ENCODE peak calls at places on chromosomes 12 and 14, in five cellular contexts. L is neuronal stem cell, E is mesenchymal stem cell, Y is H9, P is IMR-90. M is an unnamed sample.

GRCh38 chr12:66329941-66330340 is 27.6 kb downstream of the HELB start:
- DNase-seq in L (no peak), E (no peak), Y (no peak), P (peak), M (no peak)

GRCh38 chr12:15563683-15564082 is 225.5 kb downstream of the EPS8 start:
- DNase-seq in L (no peak), E (no peak), Y (no peak), P (peak), M (no peak)

GRCh38 chr14:78764645-78765044 is 594.5 kb downstream of the NRXN3 start:
- DNase-seq in L (no peak), E (no peak), Y (no peak), P (no peak), M (no peak)

GRCh38 chr14:35535794-35536112 is 1.8 kb downstream of the INSM2 start:
- DNase-seq in L (no peak), E (no peak), Y (no peak), P (no peak), M (no peak)

GRCh38 chr12:109169676-109170075 is 53.3 kb downstream of the ACACB start:
- DNase-seq in L (no peak), E (peak), Y (no peak), P (peak), M (no peak)

GRCh38 chr12:93609281-93610192 is 37.1 kb downstream of the SOCS2 start:
- DNase-seq in L (no peak), E (peak), Y (no peak), P (no peak), M (no peak)

GRCh38 chr12:76820888-76821482 is 57.1 kb downstream of the ZDHHC17 start:
- DNase-seq in L (peak), E (peak), Y (peak), P (peak), M (peak)

GRCh38 chr12:110906088-110906487 is 14.3 kb downstream of the MYL2 start:
- DNase-seq in L (no peak), E (no peak), Y (no peak), P (no peak), M (no peak)

GRCh38 chr12:113097716-113098427 is 37.7 kb downstream of the RASAL1 start:
- DNase-seq in L (peak), E (peak), Y (peak), P (no peak), M (peak)

DNA sequence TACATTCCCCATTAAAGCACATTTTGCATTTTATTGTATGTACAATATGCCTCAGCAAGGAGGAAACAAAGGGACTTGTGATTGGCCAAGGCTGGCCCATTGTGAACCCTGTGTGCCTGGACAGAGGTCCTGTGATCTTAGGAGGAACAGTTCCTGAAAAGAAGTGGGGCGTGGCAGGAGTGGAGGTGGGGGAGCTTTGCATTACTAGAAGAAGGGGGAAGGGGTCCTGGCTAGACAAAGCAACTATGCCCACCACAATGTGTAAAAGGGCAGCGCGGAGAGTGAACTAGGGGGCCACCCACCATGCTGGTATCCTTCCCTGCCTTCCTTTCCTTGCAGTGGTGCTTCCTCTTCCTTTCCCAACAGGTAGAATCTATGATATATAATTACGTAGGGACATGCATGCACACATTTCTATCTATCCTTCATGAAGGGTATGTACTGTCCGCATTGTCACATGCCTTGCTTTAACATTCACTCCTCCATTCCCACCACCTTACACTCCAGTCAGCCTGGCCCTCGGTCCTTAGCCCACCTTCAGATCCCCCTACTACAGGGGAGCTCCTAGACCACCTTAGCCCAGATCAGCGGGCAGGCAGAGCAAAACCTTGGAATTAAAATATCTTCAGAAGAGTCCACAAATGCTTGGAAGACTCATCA is 12.6 kb downstream of the KRT8 start:
- DNase-seq in L (no peak), E (no peak), Y (no peak), P (no peak), M (no peak)
- H3K23ac ChIP-seq in L (no peak), E (no peak), Y (no peak), P (no peak), M (no peak)

DNA sequence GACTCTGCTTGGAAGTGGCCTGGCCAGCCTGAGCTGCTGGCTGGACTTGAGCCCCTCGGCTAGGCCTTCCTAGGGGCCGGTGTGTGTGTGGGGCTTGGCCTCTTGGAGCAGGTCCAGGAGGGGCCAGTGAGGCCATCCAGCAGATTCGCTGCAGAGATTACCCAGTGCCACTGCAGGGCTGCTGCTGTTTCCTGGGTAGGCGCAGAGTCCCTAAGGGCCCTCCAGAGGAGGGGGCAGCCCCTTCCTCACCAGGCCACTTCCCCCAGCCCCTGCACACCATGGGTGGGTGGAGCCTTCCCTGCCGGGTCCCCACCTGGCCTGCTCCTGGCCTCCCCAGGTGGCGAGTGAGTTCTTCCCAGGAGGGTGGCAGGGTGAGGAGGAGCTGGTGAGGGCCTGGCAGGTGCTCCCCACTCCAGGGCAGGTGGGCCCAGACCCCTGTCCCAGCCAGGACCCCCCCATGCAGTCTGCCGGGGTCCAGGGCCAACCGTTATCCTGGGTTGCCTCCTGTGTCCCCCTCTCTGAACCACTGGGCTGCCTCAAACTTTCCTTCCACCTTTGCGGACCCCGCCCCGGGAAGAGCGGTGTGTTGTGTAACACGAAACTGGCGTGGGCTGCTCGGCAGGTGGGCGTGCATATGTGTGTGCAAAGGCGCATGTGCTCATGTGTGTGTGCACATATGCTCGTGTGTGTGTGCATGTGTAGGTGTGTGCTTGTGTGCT is 25.1 kb downstream of the ASPG start:
- DNase-seq in L (no peak), E (no peak), Y (no peak), P (no peak), M (no peak)
- H3K23ac ChIP-seq in L (peak), E (no peak), Y (no peak), P (no peak), M (no peak)

DNA sequence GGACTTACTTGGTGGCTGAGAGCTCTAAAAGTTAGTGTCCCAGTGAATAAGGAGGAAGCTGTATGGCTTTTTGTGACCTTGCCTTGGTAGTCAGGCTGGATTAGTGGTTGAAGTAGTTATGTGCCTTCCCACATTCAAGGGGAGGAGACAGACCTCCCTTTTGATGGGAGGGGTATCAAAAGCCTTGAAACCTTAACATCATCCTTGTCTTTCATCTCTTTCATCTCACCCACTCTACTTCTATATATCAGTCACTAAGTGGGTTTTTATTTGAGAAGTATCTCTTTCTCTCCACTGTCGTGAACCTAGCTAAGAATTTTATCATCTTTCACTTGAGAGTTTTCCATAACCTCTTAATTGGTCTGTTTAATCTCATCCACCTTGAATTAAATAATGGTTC is 15.7 kb downstream of the NUBPL start:
- DNase-seq in L (no peak), E (no peak), Y (no peak), P (no peak), M (no peak)
- H3K23ac ChIP-seq in L (no peak), E (no peak), Y (no peak), P (no peak), M (no peak)

DNA sequence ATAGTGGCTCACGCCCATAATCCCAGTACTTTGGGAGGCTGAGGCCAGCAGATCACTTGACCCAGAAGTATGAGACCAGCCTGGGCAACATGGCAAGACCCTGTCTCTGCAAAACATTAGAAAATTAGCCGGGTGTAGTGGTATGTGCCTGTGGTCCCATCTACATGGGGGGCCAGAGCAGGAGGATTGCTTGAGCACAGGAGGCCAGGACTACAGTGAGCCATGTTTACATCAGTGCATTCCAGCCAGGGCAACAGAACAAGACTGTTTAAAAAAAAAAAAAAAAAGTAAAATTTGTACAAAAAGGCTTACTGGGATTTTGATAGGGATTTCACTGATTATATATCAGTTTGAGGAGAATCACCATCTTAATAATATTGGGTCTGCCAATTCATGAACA is 7.8 kb downstream of the HCFC2 start:
- DNase-seq in L (no peak), E (no peak), Y (no peak), P (peak), M (no peak)
- H3K23ac ChIP-seq in L (no peak), E (no peak), Y (no peak), P (no peak), M (no peak)

GRCh38 chr12:14026536-14026935 is 45.1 kb upstream of the GRIN2B start:
- DNase-seq in L (no peak), E (no peak), Y (no peak), P (no peak), M (no peak)
- H3K23ac ChIP-seq in L (no peak), E (no peak), Y (no peak), P (no peak), M (no peak)

DNA sequence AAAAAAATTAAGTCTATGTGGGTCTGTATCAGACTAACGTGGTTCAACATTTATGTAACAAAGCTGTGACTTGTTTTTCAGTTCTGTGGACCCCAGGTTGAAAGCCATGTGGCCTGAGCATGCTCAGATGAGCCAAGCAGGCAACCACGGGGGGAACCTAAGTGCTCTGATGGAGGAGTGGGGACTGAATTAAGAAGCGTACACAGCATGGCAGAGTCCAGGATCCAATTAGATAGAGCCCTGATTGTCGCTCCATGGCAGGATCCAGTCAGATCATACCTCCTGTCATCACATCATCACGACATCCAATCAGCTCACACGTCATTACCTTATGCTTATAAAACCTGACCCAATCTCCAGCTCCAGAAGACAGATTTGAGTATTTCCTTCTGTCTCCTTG is 1013.2 kb upstream of the TMEM132C start:
- DNase-seq in L (no peak), E (no peak), Y (no peak), P (no peak), M (no peak)
- H3K23ac ChIP-seq in L (no peak), E (no peak), Y (no peak), P (no peak), M (no peak)